ENCODE peak calls at places on chromosomes 2 and 18, in five cellular contexts. One of them, this sample, is unnamed.

GRCh38 chr18:75063196-75063595 is 145.7 kb downstream of the PTGR3 start:
- DNase-seq in transverse colon: no peak
- DNase-seq in endothelial cell of umbilical vein: no peak
- DNase-seq in vagina: no peak
- DNase-seq in sigmoid colon: no peak
- DNase-seq in this sample: no peak

GRCh38 chr2:68877079-68877772 is 6.0 kb upstream of the BMP10 start:
- DNase-seq in vagina: no peak
- DNase-seq in endothelial cell of umbilical vein: peak
- DNase-seq in sigmoid colon: no peak
- DNase-seq in transverse colon: no peak
- DNase-seq in this sample: no peak

GRCh38 chr2:189379731-189380261 is 61.5 kb upstream of the WDR75 start:
- DNase-seq in vagina: no peak
- DNase-seq in sigmoid colon: no peak
- DNase-seq in transverse colon: no peak
- DNase-seq in endothelial cell of umbilical vein: no peak
- DNase-seq in this sample: no peak

GRCh38 chr2:171670655-171671054 is 16.6 kb upstream of the DYNC1I2 start:
- DNase-seq in vagina: no peak
- DNase-seq in endothelial cell of umbilical vein: no peak
- DNase-seq in transverse colon: no peak
- DNase-seq in sigmoid colon: no peak
- DNase-seq in this sample: no peak

GRCh38 chr2:106801256-106801655 is 84.7 kb downstream of the ST6GAL2 start:
- DNase-seq in transverse colon: no peak
- DNase-seq in endothelial cell of umbilical vein: no peak
- DNase-seq in vagina: no peak
- DNase-seq in sigmoid colon: no peak
- DNase-seq in this sample: no peak

GRCh38 chr2:160493227-160494028 is at the start of gene RBMS1:
- DNase-seq in transverse colon: peak
- DNase-seq in vagina: no peak
- DNase-seq in endothelial cell of umbilical vein: no peak
- DNase-seq in sigmoid colon: peak
- DNase-seq in this sample: no peak

GRCh38 chr2:129872438-129872837 is 107.0 kb upstream of the RAB6C start:
- DNase-seq in sigmoid colon: no peak
- DNase-seq in vagina: peak
- DNase-seq in transverse colon: no peak
- DNase-seq in endothelial cell of umbilical vein: no peak
- DNase-seq in this sample: no peak

GRCh38 chr2:5695641-5696350 is 3.6 kb downstream of the SOX11 start:
- DNase-seq in sigmoid colon: no peak
- DNase-seq in vagina: no peak
- DNase-seq in endothelial cell of umbilical vein: no peak
- DNase-seq in transverse colon: no peak
- DNase-seq in this sample: no peak

GRCh38 chr2:230312638-230313037 is 14.4 kb upstream of the SP140L start:
- DNase-seq in transverse colon: no peak
- DNase-seq in endothelial cell of umbilical vein: no peak
- DNase-seq in vagina: no peak
- DNase-seq in sigmoid colon: no peak
- DNase-seq in this sample: no peak

GRCh38 chr2:11482473-11483031 is 16.6 kb upstream of the E2F6 start:
- DNase-seq in endothelial cell of umbilical vein: no peak
- DNase-seq in sigmoid colon: no peak
- DNase-seq in vagina: no peak
- DNase-seq in transverse colon: no peak
- DNase-seq in this sample: no peak

GRCh38 chr2:3100386-3100785 is 277.2 kb downstream of the EIPR1 start:
- DNase-seq in transverse colon: no peak
- DNase-seq in sigmoid colon: no peak
- DNase-seq in endothelial cell of umbilical vein: no peak
- DNase-seq in vagina: no peak
- DNase-seq in this sample: no peak

GRCh38 chr2:221129657-221130056 is 442.4 kb downstream of the EPHA4 start:
- DNase-seq in sigmoid colon: no peak
- DNase-seq in transverse colon: no peak
- DNase-seq in vagina: no peak
- DNase-seq in endothelial cell of umbilical vein: no peak
- DNase-seq in this sample: no peak

GRCh38 chr18:65322895-65323294 is 427.9 kb upstream of the CDH7 start:
- DNase-seq in vagina: no peak
- DNase-seq in endothelial cell of umbilical vein: no peak
- DNase-seq in transverse colon: no peak
- DNase-seq in sigmoid colon: no peak
- DNase-seq in this sample: no peak

GRCh38 chr18:80022613-80023012 is 11.6 kb upstream of the RBFA start:
- DNase-seq in transverse colon: no peak
- DNase-seq in endothelial cell of umbilical vein: peak
- DNase-seq in sigmoid colon: no peak
- DNase-seq in vagina: no peak
- DNase-seq in this sample: peak

GRCh38 chr2:240964221-240964853 is 34.1 kb upstream of the SNED1 start:
- DNase-seq in vagina: no peak
- DNase-seq in endothelial cell of umbilical vein: no peak
- DNase-seq in sigmoid colon: no peak
- DNase-seq in transverse colon: no peak
- DNase-seq in this sample: no peak

GRCh38 chr18:40012931-40013609 is 1942.0 kb upstream of the PIK3C3 start:
- DNase-seq in endothelial cell of umbilical vein: no peak
- DNase-seq in sigmoid colon: no peak
- DNase-seq in vagina: no peak
- DNase-seq in transverse colon: no peak
- DNase-seq in this sample: no peak

GRCh38 chr18:26656944-26657536 is 108.7 kb upstream of the KCTD1 start:
- DNase-seq in transverse colon: peak
- DNase-seq in endothelial cell of umbilical vein: peak
- DNase-seq in sigmoid colon: peak
- DNase-seq in vagina: no peak
- DNase-seq in this sample: no peak

GRCh38 chr2:11680181-11680900 is 10.3 kb upstream of the NTSR2 start:
- DNase-seq in vagina: no peak
- DNase-seq in transverse colon: no peak
- DNase-seq in sigmoid colon: peak
- DNase-seq in endothelial cell of umbilical vein: no peak
- DNase-seq in this sample: no peak

GRCh38 chr2:63735931-63736820 is 105.5 kb upstream of the UGP2 start:
- DNase-seq in vagina: no peak
- DNase-seq in endothelial cell of umbilical vein: peak
- DNase-seq in transverse colon: no peak
- DNase-seq in sigmoid colon: no peak
- DNase-seq in this sample: no peak

GRCh38 chr2:62163106-62163831 is 32.6 kb upstream of the B3GNT2 start:
- DNase-seq in sigmoid colon: no peak
- DNase-seq in vagina: no peak
- DNase-seq in endothelial cell of umbilical vein: no peak
- DNase-seq in transverse colon: no peak
- DNase-seq in this sample: no peak

GRCh38 chr2:180411631-180412030 is 404.5 kb upstream of the CWC22 start:
- DNase-seq in vagina: no peak
- DNase-seq in endothelial cell of umbilical vein: peak
- DNase-seq in transverse colon: no peak
- DNase-seq in sigmoid colon: no peak
- DNase-seq in this sample: no peak

GRCh38 chr2:209629622-209630021 is 142.0 kb upstream of the UNC80 start:
- DNase-seq in vagina: no peak
- DNase-seq in endothelial cell of umbilical vein: peak
- DNase-seq in sigmoid colon: no peak
- DNase-seq in transverse colon: no peak
- DNase-seq in this sample: no peak

GRCh38 chr2:63628543-63628942 is 39.8 kb downstream of the MDH1 start:
- DNase-seq in sigmoid colon: no peak
- DNase-seq in endothelial cell of umbilical vein: no peak
- DNase-seq in transverse colon: no peak
- DNase-seq in vagina: no peak
- DNase-seq in this sample: no peak

GRCh38 chr2:51633073-51633472 is 601.1 kb upstream of the NRXN1 start:
- DNase-seq in endothelial cell of umbilical vein: no peak
- DNase-seq in sigmoid colon: no peak
- DNase-seq in transverse colon: no peak
- DNase-seq in vagina: no peak
- DNase-seq in this sample: no peak

GRCh38 chr2:216430811-216431210 is 18.5 kb downstream of the SMARCAL1 start:
- DNase-seq in endothelial cell of umbilical vein: no peak
- DNase-seq in sigmoid colon: no peak
- DNase-seq in transverse colon: no peak
- DNase-seq in vagina: no peak
- DNase-seq in this sample: no peak

GRCh38 chr2:72143441-72144356 is 4.0 kb downstream of the CYP26B1 start:
- DNase-seq in transverse colon: no peak
- DNase-seq in vagina: peak
- DNase-seq in endothelial cell of umbilical vein: peak
- DNase-seq in sigmoid colon: peak
- DNase-seq in this sample: no peak

GRCh38 chr2:37324786-37325624 is at the start of gene PRKD3:
- DNase-seq in endothelial cell of umbilical vein: peak
- DNase-seq in vagina: no peak
- DNase-seq in transverse colon: peak
- DNase-seq in sigmoid colon: peak
- DNase-seq in this sample: peak

GRCh38 chr2:37323176-37323575 is 1.5 kb downstream of the PRKD3 start:
- DNase-seq in transverse colon: no peak
- DNase-seq in vagina: no peak
- DNase-seq in endothelial cell of umbilical vein: peak
- DNase-seq in sigmoid colon: no peak
- DNase-seq in this sample: no peak

GRCh38 chr2:37322368-37322767 is 2.3 kb downstream of the PRKD3 start:
- DNase-seq in endothelial cell of umbilical vein: peak
- DNase-seq in transverse colon: no peak
- DNase-seq in vagina: no peak
- DNase-seq in sigmoid colon: no peak
- DNase-seq in this sample: no peak

GRCh38 chr2:37324536-37324785 is 172 bp downstream of the PRKD3 start:
- DNase-seq in vagina: no peak
- DNase-seq in sigmoid colon: peak
- DNase-seq in endothelial cell of umbilical vein: no peak
- DNase-seq in transverse colon: peak
- DNase-seq in this sample: no peak

DNA sequence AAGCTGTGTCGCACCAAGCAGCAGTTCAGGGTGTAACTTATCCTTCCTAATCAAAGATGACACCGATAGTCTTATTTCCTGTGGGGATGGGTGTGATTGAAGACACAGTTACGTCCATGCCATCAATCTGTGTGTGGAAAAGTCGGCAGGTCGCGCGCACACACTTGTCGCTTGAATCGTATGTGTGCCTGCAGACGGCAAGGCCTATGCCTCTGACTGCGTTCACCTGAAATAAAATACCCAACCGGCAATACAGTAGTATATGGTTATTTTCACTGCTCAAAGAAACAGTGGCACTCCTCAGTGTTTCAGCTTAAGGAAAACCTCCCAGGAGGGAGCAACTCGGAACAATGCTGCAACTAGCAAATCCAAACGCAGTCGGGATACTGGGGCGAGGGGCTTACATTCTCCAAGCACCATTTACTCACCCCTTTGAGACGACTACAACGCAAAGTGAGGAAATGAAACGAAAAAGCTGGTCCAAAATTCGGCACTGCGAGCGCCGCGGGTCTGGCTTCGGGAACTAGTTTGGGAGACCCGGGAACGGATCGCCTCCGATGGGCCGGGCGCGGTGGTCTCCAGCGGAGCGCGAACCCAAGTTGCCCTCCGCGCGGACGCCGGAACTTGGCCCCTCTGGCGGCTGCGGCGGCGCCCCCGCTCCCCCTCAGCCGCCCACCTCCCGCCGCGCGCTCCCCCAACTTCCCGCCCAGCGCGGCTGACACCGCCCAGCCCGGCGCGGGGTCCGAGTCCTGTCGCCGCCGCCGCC is 680 bp downstream of the PRKD3 start:
- DNase-seq in sigmoid colon: peak
- DNase-seq in vagina: no peak
- DNase-seq in transverse colon: peak
- DNase-seq in endothelial cell of umbilical vein: peak
- DNase-seq in this sample: no peak
- TF ChIP-seq POLR2AphosphoS5 in sigmoid colon: peak
- TF ChIP-seq POLR2AphosphoS5 in vagina: no peak
- TF ChIP-seq POLR2AphosphoS5 in transverse colon: peak
- TF ChIP-seq POLR2AphosphoS5 in endothelial cell of umbilical vein: no peak
- TF ChIP-seq POLR2AphosphoS5 in this sample: no peak

GRCh38 chr2:212596688-212597087 is 58.1 kb upstream of the ERBB4 start:
- DNase-seq in vagina: no peak
- DNase-seq in endothelial cell of umbilical vein: no peak
- DNase-seq in sigmoid colon: no peak
- DNase-seq in transverse colon: no peak
- DNase-seq in this sample: no peak

GRCh38 chr2:212592695-212593094 is 54.1 kb upstream of the ERBB4 start:
- DNase-seq in vagina: no peak
- DNase-seq in sigmoid colon: no peak
- DNase-seq in endothelial cell of umbilical vein: no peak
- DNase-seq in transverse colon: no peak
- DNase-seq in this sample: no peak

GRCh38 chr2:212595036-212595654 is 56.5 kb upstream of the ERBB4 start:
- DNase-seq in vagina: no peak
- DNase-seq in endothelial cell of umbilical vein: no peak
- DNase-seq in transverse colon: no peak
- DNase-seq in sigmoid colon: no peak
- DNase-seq in this sample: peak
- TF ChIP-seq CTCF in vagina: no peak
- TF ChIP-seq CTCF in endothelial cell of umbilical vein: no peak
- TF ChIP-seq CTCF in transverse colon: no peak
- TF ChIP-seq CTCF in sigmoid colon: no peak
- TF ChIP-seq CTCF in this sample: peak

DNA sequence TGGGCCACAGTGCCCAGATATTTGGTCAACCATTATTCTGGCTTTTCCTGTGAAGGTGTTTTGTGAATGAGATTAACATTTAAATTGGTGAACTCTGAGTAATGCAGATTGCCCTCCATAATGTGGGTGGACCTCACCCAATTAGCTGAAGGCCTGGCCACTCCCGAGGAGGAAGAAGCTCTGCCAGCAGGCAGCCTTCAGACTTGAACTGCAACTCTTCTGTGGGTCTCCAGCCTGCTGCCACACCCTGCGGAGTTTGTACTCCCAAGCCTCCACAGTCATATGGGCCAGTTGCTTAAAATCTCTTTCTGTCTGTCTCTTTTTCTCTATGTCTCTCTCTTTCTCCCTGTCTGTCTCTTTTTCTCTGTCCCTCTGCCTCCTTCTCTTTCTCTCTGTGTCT is 262.7 kb downstream of the MYCN start:
- DNase-seq in endothelial cell of umbilical vein: no peak
- DNase-seq in vagina: no peak
- DNase-seq in transverse colon: peak
- DNase-seq in sigmoid colon: no peak
- DNase-seq in this sample: no peak
- TF ChIP-seq POLR2AphosphoS5 in endothelial cell of umbilical vein: no peak
- TF ChIP-seq POLR2AphosphoS5 in vagina: no peak
- TF ChIP-seq POLR2AphosphoS5 in transverse colon: peak
- TF ChIP-seq POLR2AphosphoS5 in sigmoid colon: no peak
- TF ChIP-seq POLR2AphosphoS5 in this sample: no peak

DNA sequence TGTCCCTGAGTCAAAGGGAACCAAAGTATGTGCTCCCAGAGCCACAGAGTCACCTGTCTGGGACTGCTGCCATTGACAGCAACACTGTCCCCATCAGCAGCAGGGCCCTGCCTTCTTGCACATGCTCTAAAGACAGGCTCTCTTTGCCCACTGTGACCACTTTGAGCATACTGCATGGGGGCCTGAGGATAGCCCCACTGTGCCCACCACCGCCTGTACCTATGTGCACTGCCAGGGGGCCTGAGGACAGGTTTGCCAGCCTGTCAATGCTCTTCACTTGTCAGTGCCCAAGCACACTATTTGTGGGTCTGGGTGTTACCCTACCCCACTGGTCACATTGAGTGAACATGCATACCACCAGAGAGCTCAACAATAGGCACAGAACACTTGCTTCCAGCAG is 1137.0 kb upstream of the FANCL start:
- DNase-seq in vagina: no peak
- DNase-seq in endothelial cell of umbilical vein: no peak
- DNase-seq in sigmoid colon: peak
- DNase-seq in transverse colon: no peak
- DNase-seq in this sample: no peak
- TF ChIP-seq CTCF in vagina: no peak
- TF ChIP-seq CTCF in endothelial cell of umbilical vein: no peak
- TF ChIP-seq CTCF in sigmoid colon: no peak
- TF ChIP-seq CTCF in transverse colon: no peak
- TF ChIP-seq CTCF in this sample: no peak

This sample was measured in HCT116.